ENCODE peak calls at places on chromosomes 12 and 14, in five cellular contexts. Z, O, F, A and V are unnamed samples. For H3K4me1, the result is how much of the 10 kb centered on the place peaks cover.

GRCh38 chr12:120381752-120382419 is 12.9 kb upstream of the MSI1 start:
- DNase-seq in A (no peak), O (no peak), Z (no peak), F (peak), V (no peak)

GRCh38 chr14:101823511-101824120 is 62.1 kb downstream of the PPP2R5C start:
- DNase-seq in Z (no peak), O (no peak), A (peak), F (no peak), V (no peak)

GRCh38 chr12:13905795-13906194 is 75.6 kb downstream of the GRIN2B start:
- DNase-seq in Z (no peak), F (no peak), O (no peak), A (no peak), V (no peak)

GRCh38 chr12:71478277-71478676 is 38.7 kb downstream of the LGR5 start:
- DNase-seq in O (no peak), A (no peak), F (no peak), Z (no peak), V (no peak)

GRCh38 chr14:77707355-77707723 is 484 bp downstream of the ALKBH1 start:
- DNase-seq in Z (no peak), O (peak), F (peak), A (no peak), V (peak)

GRCh38 chr12:52907092-52907810 is 2.4 kb upstream of the KRT8 start:
- DNase-seq in A (no peak), F (peak), O (peak), Z (no peak), V (no peak)

GRCh38 chr12:47249082-47249481 is 169.3 kb upstream of the AMIGO2 start:
- DNase-seq in Z (no peak), A (no peak), F (no peak), O (no peak), V (no peak)

GRCh38 chr14:68955164-68955921 is 23.8 kb downstream of the ACTN1 start:
- DNase-seq in A (no peak), Z (no peak), F (no peak), O (no peak), V (no peak)

GRCh38 chr12:81176796-81177195 is 98.9 kb downstream of the ACSS3 start:
- DNase-seq in A (no peak), F (no peak), Z (no peak), O (no peak), V (no peak)

GRCh38 chr12:22037952-22038351 is 8.1 kb upstream of the CMAS start:
- DNase-seq in A (no peak), Z (no peak), F (no peak), O (no peak), V (no peak)

GRCh38 chr14:63200035-63200740 is 4.1 kb upstream of the RHOJ start:
- DNase-seq in O (no peak), A (no peak), F (no peak), Z (no peak), V (no peak)

GRCh38 chr14:77654001-77654431 is 37.6 kb upstream of the SPTLC2 start:
- DNase-seq in F (no peak), O (no peak), A (no peak), Z (no peak), V (no peak)

GRCh38 chr12:65196762-65197567 is 27.6 kb downstream of the LEMD3 start:
- DNase-seq in O (no peak), F (no peak), Z (no peak), A (no peak), V (no peak)

GRCh38 chr12:117514016-117514415 is 152.6 kb upstream of the NOS1 start:
- DNase-seq in A (no peak), Z (no peak), F (no peak), O (no peak), V (no peak)
- TF ChIP-seq YY1 in A (no peak), Z (no peak), F (no peak), O (no peak), V (no peak)

DNA sequence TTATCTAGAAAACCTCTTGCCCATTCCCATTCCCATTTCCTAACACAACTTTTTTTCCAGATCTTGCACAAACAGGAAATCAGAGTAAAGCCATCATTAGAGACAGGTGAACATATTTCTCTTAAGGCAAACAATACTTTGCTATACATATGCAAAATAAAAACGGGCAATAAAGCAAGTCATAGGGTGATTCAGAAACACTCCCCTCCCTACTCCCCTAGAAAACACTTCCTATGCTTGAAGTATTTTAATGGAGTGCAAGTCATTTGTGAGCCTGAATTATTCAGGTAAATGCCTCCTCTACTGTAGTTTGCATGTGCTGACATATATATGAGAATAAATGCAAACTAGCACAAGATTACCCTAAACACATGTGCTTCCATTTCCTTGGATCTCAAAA is 159.5 kb upstream of the BMP4 start:
- DNase-seq in Z (no peak), A (no peak), O (no peak), F (no peak), V (no peak)
- H3K4me1 ChIP-seq in Z (under half), A (under half), O (under half), F (under half), V (under half)

GRCh38 chr12:12297201-12297830 is 30.5 kb upstream of the LRP6 start:
- DNase-seq in Z (no peak), O (no peak), F (no peak), A (no peak), V (no peak)

GRCh38 chr12:12290206-12290605 is 23.4 kb upstream of the LRP6 start:
- DNase-seq in A (no peak), F (no peak), Z (no peak), O (no peak), V (no peak)

GRCh38 chr12:12294215-12295005 is 27.6 kb upstream of the LRP6 start:
- DNase-seq in O (no peak), Z (no peak), A (no peak), F (no peak), V (peak)
- TF ChIP-seq YY1 in O (no peak), Z (no peak), A (no peak), F (no peak), V (no peak)

DNA sequence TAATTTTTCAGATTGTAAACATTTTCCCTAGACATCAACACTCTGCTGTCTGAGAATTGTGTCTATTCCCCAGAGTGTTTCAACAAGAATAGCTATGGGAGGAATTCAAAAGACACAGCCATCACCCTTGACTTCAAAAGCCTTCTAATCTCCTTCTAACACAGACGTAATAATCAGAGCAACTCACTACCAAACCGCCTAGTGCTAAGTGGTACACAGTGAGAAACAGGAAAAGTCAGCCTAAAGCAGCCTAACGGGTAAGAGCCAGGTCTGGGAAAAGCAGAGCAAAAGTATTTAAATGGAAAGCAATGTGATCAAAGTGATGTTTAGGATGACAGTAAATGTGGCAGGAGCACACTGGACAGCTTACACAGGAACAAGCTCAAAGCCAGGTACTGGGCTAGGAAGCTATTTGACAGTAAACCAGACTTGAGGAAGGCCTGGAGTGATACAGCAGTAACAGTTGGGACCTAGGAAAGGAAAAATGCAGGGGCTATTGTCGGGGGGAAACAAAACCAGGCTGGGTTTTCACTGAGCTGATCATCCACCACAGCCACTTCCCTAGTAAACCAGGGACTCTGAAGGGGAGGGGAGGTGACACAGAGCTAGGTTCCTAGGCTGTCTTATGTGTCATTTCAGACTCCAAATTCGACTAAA is 29.4 kb downstream of the CORO1C start:
- DNase-seq in A (no peak), Z (no peak), F (no peak), O (no peak), V (no peak)
- H3K4me1 ChIP-seq in A (under half), Z (under half), F (half or more), O (under half), V (under half)

GRCh38 chr12:124780752-124781685 is 82.6 kb downstream of the SCARB1 start:
- DNase-seq in A (no peak), F (no peak), Z (no peak), O (no peak), V (no peak)
- TF ChIP-seq YY1 in A (no peak), F (no peak), Z (no peak), O (no peak), V (no peak)